ENCODE peak calls at places on chromosomes 3 and 15, in ten cellular contexts. S is esophagus squamous epithelium, E is ovary, U is heart left ventricle, A is SJSA1, Y is cardiac muscle cell, K is left lung, W is psoas muscle, X is HepG2, I is mammary epithelial cell. D is an unnamed sample. For H3K4me1, the result is how much of the 10 kb centered on the place peaks cover.

GRCh38 chr3:172629470-172629869 is 81.4 kb downstream of the NCEH1 start:
- DNase-seq in A (peak), E (no peak), X (no peak), I (no peak), Y (no peak), W (no peak), U (no peak), K (no peak), S (no peak), D (no peak)

GRCh38 chr15:76337739-76338554 is 1.4 kb downstream of the ISL2 start:
- DNase-seq in Y (no peak), W (no peak), S (no peak), X (no peak), U (no peak), K (no peak), A (no peak), I (no peak), E (no peak), D (no peak)

GRCh38 chr3:107825556-107825955 is 265.3 kb downstream of the CD47 start:
- DNase-seq in S (no peak), K (no peak), U (no peak), I (no peak), E (no peak), X (no peak), W (no peak), Y (no peak), A (no peak), D (no peak)

GRCh38 chr15:62099171-62099601 is 32.4 kb downstream of the C2CD4A start:
- DNase-seq in S (no peak), Y (peak), I (no peak), W (no peak), E (no peak), K (no peak), U (no peak), A (no peak), X (no peak), D (no peak)

GRCh38 chr15:79028411-79028964 is 62.1 kb downstream of the RASGRF1 start:
- DNase-seq in W (no peak), I (peak), Y (peak), S (no peak), K (no peak), E (no peak), X (peak), A (peak), U (no peak), D (no peak)

GRCh38 chr15:89462198-89462912 is 34.0 kb downstream of the RHCG start:
- DNase-seq in E (no peak), A (peak), I (no peak), S (no peak), X (peak), Y (peak), U (no peak), K (no peak), W (no peak), D (no peak)

GRCh38 chr3:80696280-80696679 is 928.5 kb upstream of the ROBO1 start:
- DNase-seq in S (no peak), K (no peak), E (no peak), U (no peak), A (no peak), X (peak), Y (no peak), W (no peak), I (peak), D (no peak)

GRCh38 chr3:112481342-112481870 is 17.9 kb downstream of the BTLA start:
- DNase-seq in Y (no peak), U (no peak), K (no peak), S (no peak), W (no peak), I (no peak), X (no peak), A (no peak), E (no peak), D (no peak)

GRCh38 chr15:91200101-91200754 is 100.2 kb downstream of the SV2B start:
- DNase-seq in A (no peak), I (no peak), X (no peak), S (no peak), K (no peak), Y (no peak), W (no peak), U (no peak), E (no peak), D (no peak)

GRCh38 chr15:70200511-70200991 is 102.8 kb upstream of the TLE3 start:
- DNase-seq in I (no peak), E (no peak), A (no peak), S (no peak), Y (peak), W (peak), K (no peak), X (no peak), U (no peak), D (no peak)

GRCh38 chr3:171354049-171354705 is 106.0 kb downstream of the TNIK start:
- DNase-seq in W (no peak), U (no peak), K (no peak), Y (no peak), X (no peak), S (no peak), A (no peak), I (peak), E (no peak), D (no peak)

GRCh38 chr15:52256930-52257733 is 38.5 kb downstream of the MYO5C start:
- DNase-seq in W (no peak), X (no peak), I (no peak), Y (peak), K (no peak), E (no peak), A (no peak), S (no peak), U (no peak), D (no peak)

GRCh38 chr15:88655103-88655553 is 16.3 kb downstream of the ISG20 start:
- DNase-seq in X (no peak), Y (no peak), S (no peak), U (no peak), I (no peak), E (no peak), W (no peak), K (no peak), A (no peak), D (no peak)

GRCh38 chr15:69919816-69920215 is 177.9 kb downstream of the TLE3 start:
- DNase-seq in X (no peak), A (no peak), W (no peak), S (no peak), K (no peak), U (no peak), Y (no peak), E (no peak), I (no peak), D (no peak)

GRCh38 chr3:14153663-14154062 is 24.7 kb downstream of the XPC start:
- DNase-seq in E (no peak), W (no peak), K (no peak), X (no peak), U (peak), Y (no peak), A (no peak), I (no peak), S (no peak), D (no peak)

GRCh38 chr3:81245505-81245904 is 515.9 kb downstream of the GBE1 start:
- DNase-seq in A (no peak), S (no peak), Y (no peak), K (no peak), E (no peak), X (no peak), I (no peak), W (no peak), U (no peak), D (no peak)

GRCh38 chr15:60782316-60782715 is 303.4 kb upstream of the ICE2 start:
- DNase-seq in Y (no peak), X (no peak), W (no peak), I (no peak), U (no peak), A (no peak), E (no peak), K (no peak), S (no peak), D (no peak)

GRCh38 chr3:123271466-123272159 is 69.9 kb downstream of the SEC22A start:
- DNase-seq in K (no peak), E (peak), U (no peak), X (no peak), A (no peak), S (no peak), W (no peak), Y (peak), I (no peak), D (no peak)

GRCh38 chr15:69869881-69870465 is 227.7 kb downstream of the TLE3 start:
- DNase-seq in I (no peak), S (no peak), X (no peak), U (no peak), Y (peak), A (no peak), W (no peak), K (no peak), E (no peak), D (no peak)

GRCh38 chr3:152834354-152835310 is at the start of gene P2RY1:
- DNase-seq in Y (peak), E (peak), A (peak), I (peak), U (peak), S (no peak), K (peak), X (no peak), W (peak), D (peak)

GRCh38 chr3:167918686-167919085 is 177.0 kb downstream of the GOLIM4 start:
- DNase-seq in U (no peak), S (no peak), K (no peak), W (no peak), X (no peak), E (no peak), I (no peak), Y (no peak), A (no peak), D (no peak)

GRCh38 chr3:17118771-17119170 is 234.0 kb downstream of the PLCL2 start:
- DNase-seq in W (no peak), I (no peak), S (no peak), U (no peak), X (no peak), E (no peak), Y (no peak), A (no peak), K (no peak), D (no peak)

GRCh38 chr15:45867281-45867680 is 232.5 kb downstream of the SQOR start:
- DNase-seq in W (no peak), I (peak), A (no peak), U (no peak), K (no peak), X (no peak), Y (no peak), S (no peak), E (no peak), D (no peak)

GRCh38 chr3:170485294-170485693 is 66.6 kb downstream of the CLDN11 start:
- DNase-seq in S (no peak), U (no peak), E (no peak), W (no peak), Y (no peak), I (no peak), K (no peak), X (no peak), A (no peak), D (no peak)

GRCh38 chr15:35000511-35000910 is 12.4 kb upstream of the ZNF770 start:
- DNase-seq in K (no peak), S (no peak), W (peak), Y (peak), E (no peak), U (peak), I (peak), X (no peak), A (no peak), D (no peak)

GRCh38 chr15:57550640-57551039 is 41.1 kb upstream of the MYZAP start:
- DNase-seq in W (peak), X (no peak), I (no peak), A (no peak), K (peak), S (no peak), E (no peak), U (peak), Y (no peak), D (peak)

GRCh38 chr15:48021336-48022086 is 99.3 kb upstream of the SLC24A5 start:
- DNase-seq in U (no peak), A (no peak), K (no peak), E (no peak), W (no peak), I (peak), Y (no peak), X (no peak), S (no peak), D (no peak)

GRCh38 chr3:22209578-22209977 is 458.6 kb upstream of the ZNF385D start:
- DNase-seq in I (no peak), W (no peak), A (no peak), K (no peak), S (no peak), E (no peak), Y (no peak), X (no peak), U (no peak), D (no peak)

GRCh38 chr3:41212088-41212487 is 12.8 kb downstream of the CTNNB1 start:
- DNase-seq in W (no peak), A (no peak), Y (no peak), U (no peak), S (no peak), I (no peak), K (no peak), X (no peak), E (no peak), D (no peak)

GRCh38 chr3:41213563-41213962 is 14.3 kb downstream of the CTNNB1 start:
- DNase-seq in A (no peak), K (no peak), I (no peak), U (no peak), S (no peak), X (no peak), E (no peak), Y (no peak), W (no peak), D (no peak)

GRCh38 chr3:41216993-41217392 is 17.7 kb downstream of the CTNNB1 start:
- DNase-seq in X (no peak), Y (no peak), K (no peak), W (no peak), S (no peak), U (no peak), A (peak), I (no peak), E (no peak), D (no peak)

GRCh38 chr3:41221278-41221677 is 22.0 kb downstream of the CTNNB1 start:
- DNase-seq in X (no peak), U (no peak), A (no peak), Y (no peak), I (no peak), E (no peak), W (no peak), K (no peak), S (no peak), D (no peak)

GRCh38 chr3:41216422-41216821 is 17.1 kb downstream of the CTNNB1 start:
- DNase-seq in X (no peak), W (no peak), S (no peak), Y (no peak), A (no peak), E (no peak), I (no peak), K (no peak), U (no peak), D (no peak)
- H3K4me1 ChIP-seq in X (half or more), W (half or more), S (under half), Y (under half), A (under half), E (under half), I (under half), K (under half), U (under half), D (half or more)

GRCh38 chr15:67048281-67049279 is 16.8 kb upstream of the SMAD3 start:
- DNase-seq in I (peak), A (peak), K (peak), S (no peak), X (peak), W (no peak), E (peak), Y (peak), U (no peak), D (peak)

GRCh38 chr15:67042490-67043181 is 22.8 kb upstream of the SMAD3 start:
- DNase-seq in S (no peak), K (no peak), E (no peak), A (no peak), X (no peak), Y (no peak), U (no peak), I (no peak), W (no peak), D (no peak)

GRCh38 chr15:67040277-67040676 is 25.1 kb upstream of the SMAD3 start:
- DNase-seq in W (no peak), E (no peak), S (no peak), I (no peak), U (no peak), A (no peak), X (no peak), Y (no peak), K (no peak), D (no peak)

GRCh38 chr15:67047149-67047661 is 18.2 kb upstream of the SMAD3 start:
- DNase-seq in U (no peak), S (no peak), W (no peak), A (no peak), I (no peak), Y (no peak), K (no peak), E (no peak), X (no peak), D (no peak)

GRCh38 chr15:67043939-67044771 is 21.2 kb upstream of the SMAD3 start:
- DNase-seq in W (peak), E (no peak), A (peak), S (no peak), I (peak), X (peak), K (no peak), Y (peak), U (no peak), D (no peak)
- H3K4me1 ChIP-seq in W (under half), E (under half), A (half or more), S (under half), I (under half), X (under half), K (under half), Y (under half), U (under half), D (under half)

DNA sequence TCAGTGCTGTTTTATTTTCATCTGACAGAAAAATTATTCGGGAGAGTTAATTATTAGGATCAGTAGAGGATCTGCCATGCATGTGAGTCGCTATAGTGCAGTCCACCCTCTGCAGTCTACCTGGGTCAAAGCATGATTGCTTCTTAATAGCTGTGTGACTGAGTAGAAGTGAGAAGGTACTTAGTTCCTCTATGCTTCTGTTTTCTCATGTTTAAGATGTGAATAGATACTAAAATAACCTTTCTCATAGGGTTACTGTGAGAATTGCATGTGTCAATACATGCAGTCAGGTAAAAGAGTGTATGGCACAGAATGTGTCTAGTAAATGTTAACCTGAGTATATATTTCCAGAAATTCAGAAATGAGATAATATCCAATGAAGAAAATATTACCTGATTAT is 435.7 kb downstream of the NAALADL2 start:
- DNase-seq in W (no peak), Y (no peak), K (no peak), E (no peak), X (no peak), S (no peak), I (no peak), U (no peak), A (no peak), D (no peak)
- H3K4me1 ChIP-seq in W (under half), Y (under half), K (under half), E (under half), X (under half), S (under half), I (under half), U (under half), A (under half), D (under half)

GRCh38 chr3:10469406-10470119 is 35.8 kb downstream of the ATP2B2 start:
- DNase-seq in Y (no peak), U (no peak), S (no peak), A (no peak), W (peak), I (no peak), K (no peak), E (no peak), X (no peak), D (no peak)
- H3K4me1 ChIP-seq in Y (under half), U (under half), S (under half), A (under half), W (under half), I (under half), K (under half), E (under half), X (under half), D (under half)

GRCh38 chr3:45143673-45144670 is 2.2 kb downstream of the CDCP1 start:
- DNase-seq in I (no peak), W (no peak), U (no peak), K (no peak), E (no peak), S (no peak), A (no peak), Y (peak), X (no peak), D (no peak)
- H3K4me1 ChIP-seq in I (half or more), W (under half), U (under half), K (under half), E (under half), S (under half), A (under half), Y (under half), X (under half), D (under half)

GRCh38 chr3:186220365-186220764 is 111.5 kb upstream of the ETV5 start:
- DNase-seq in K (no peak), Y (no peak), W (no peak), I (peak), S (no peak), X (no peak), E (no peak), U (no peak), A (no peak), D (no peak)

GRCh38 chr3:186219211-186219638 is 110.3 kb upstream of the ETV5 start:
- DNase-seq in Y (no peak), S (no peak), X (no peak), I (no peak), U (peak), A (no peak), K (no peak), W (peak), E (no peak), D (peak)

GRCh38 chr3:186216903-186217819 is 108.3 kb upstream of the ETV5 start:
- DNase-seq in W (no peak), S (no peak), X (no peak), U (no peak), Y (no peak), E (no peak), I (no peak), A (no peak), K (no peak), D (no peak)

GRCh38 chr3:186218423-186218822 is 109.5 kb upstream of the ETV5 start:
- DNase-seq in E (no peak), K (no peak), U (no peak), A (no peak), I (no peak), S (no peak), X (no peak), W (no peak), Y (no peak), D (no peak)

GRCh38 chr3:186217820-186218164 is 108.9 kb upstream of the ETV5 start:
- DNase-seq in K (no peak), A (no peak), S (no peak), U (no peak), I (peak), Y (no peak), W (no peak), X (peak), E (no peak), D (no peak)
- H3K4me1 ChIP-seq in K (under half), A (under half), S (under half), U (under half), I (under half), Y (under half), W (half or more), X (under half), E (under half), D (half or more)

D was measured in left ventricle myocardium inferior.